ENCODE peak calls at places on chromosome 17, in ten cellular contexts. I, K, A, W, N, Q, H, S, P and M are unnamed samples. For H3K4me1, the result is how much of the 10 kb centered on the place peaks cover.

GRCh38 chr17:31746884-31747495 is 112.1 kb downstream of the COPRS start:
- DNase-seq in H (no peak), W (no peak), K (no peak), Q (no peak), P (no peak), S (no peak), I (no peak), N (no peak), A (no peak), M (no peak)

GRCh38 chr17:13601317-13601775 is 383 bp downstream of the HS3ST3A1 start:
- DNase-seq in A (no peak), N (peak), Q (peak), H (no peak), W (no peak), K (no peak), S (no peak), I (no peak), P (no peak), M (no peak)

GRCh38 chr17:57541472-57542394 is 203.4 kb downstream of the CCDC182 start:
- DNase-seq in S (no peak), K (no peak), W (peak), I (no peak), Q (peak), A (peak), P (peak), H (no peak), N (peak), M (no peak)

GRCh38 chr17:57288753-57289121 is 32.4 kb downstream of the MSI2 start:
- DNase-seq in P (no peak), I (no peak), Q (no peak), W (no peak), H (no peak), N (no peak), S (no peak), A (no peak), K (no peak), M (no peak)

GRCh38 chr17:77429985-77430752 is 289.4 kb downstream of the SEC14L1 start:
- DNase-seq in H (peak), S (peak), W (peak), P (peak), I (peak), K (peak), N (peak), Q (peak), A (peak), M (peak)

GRCh38 chr17:68210570-68210969 is 37.3 kb upstream of the AMZ2 start:
- DNase-seq in S (no peak), A (no peak), N (no peak), H (no peak), Q (no peak), I (no peak), W (no peak), K (no peak), P (no peak), M (no peak)

GRCh38 chr17:59277031-59277430 is 54.4 kb upstream of the YPEL2 start:
- DNase-seq in N (no peak), S (no peak), Q (no peak), K (no peak), A (no peak), I (no peak), P (no peak), W (no peak), H (no peak), M (no peak)

GRCh38 chr17:70378005-70378404 is 208.7 kb downstream of the KCNJ2 start:
- DNase-seq in H (no peak), N (no peak), W (no peak), A (no peak), Q (no peak), P (no peak), S (no peak), K (no peak), I (no peak), M (no peak)

GRCh38 chr17:1108810-1109605 is 70.8 kb downstream of the ABR start:
- DNase-seq in K (no peak), H (no peak), P (peak), S (peak), N (peak), W (peak), Q (peak), I (no peak), A (peak), M (peak)

GRCh38 chr17:79005063-79005861 is 4.3 kb downstream of the CANT1 start:
- DNase-seq in I (peak), H (peak), Q (no peak), A (no peak), P (no peak), N (peak), K (peak), S (no peak), W (no peak), M (no peak)

GRCh38 chr17:47615766-47616424 is 33.8 kb upstream of the KPNB1 start:
- DNase-seq in H (no peak), I (no peak), P (no peak), S (no peak), A (peak), N (no peak), W (peak), K (no peak), Q (no peak), M (no peak)

DNA sequence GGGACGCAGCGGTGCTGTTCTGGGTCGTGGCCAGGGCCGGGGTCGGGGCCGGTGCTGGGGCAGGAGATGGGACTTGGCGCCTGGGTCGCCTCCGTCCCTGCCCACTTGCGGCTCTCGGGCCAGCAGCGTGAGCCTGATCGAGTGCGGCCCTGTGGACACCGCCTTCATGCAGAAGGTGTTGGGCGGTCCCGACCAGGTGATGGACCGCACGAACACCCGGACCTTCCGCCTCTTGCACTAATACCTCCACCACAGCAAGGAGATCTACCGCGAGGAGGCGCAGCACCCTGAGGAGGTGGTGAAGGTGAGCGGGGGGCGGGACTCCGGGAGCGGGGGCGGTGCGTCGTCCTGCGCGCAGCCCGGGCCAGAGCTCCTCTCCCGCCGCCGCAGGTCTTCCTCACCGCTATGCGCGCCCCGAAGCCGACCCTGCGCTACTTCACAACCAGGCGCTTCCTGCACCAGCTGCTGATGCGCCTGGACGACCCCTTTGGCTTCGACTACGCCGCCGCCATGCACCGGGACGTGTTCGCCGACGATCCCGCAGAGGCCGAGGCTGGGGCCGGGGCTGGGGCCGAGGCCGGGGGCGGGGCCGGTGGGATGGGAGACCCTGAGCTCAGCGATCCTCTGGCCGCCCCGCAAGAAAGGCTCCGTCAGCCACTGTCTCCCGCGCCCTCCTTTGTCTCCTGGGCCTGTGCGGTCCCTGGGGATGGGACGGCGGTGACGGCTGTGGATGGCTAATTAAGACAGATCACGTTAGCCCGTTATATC is 4.5 kb upstream of the HSD17B1 start:
- DNase-seq in P (peak), N (no peak), H (no peak), A (peak), Q (peak), W (no peak), S (peak), K (peak), I (peak), M (peak)
- TF ChIP-seq CTCF in P (peak), N (no peak), H (no peak), A (peak), Q (peak), W (no peak), S (peak), K (peak), I (peak), M (peak)

GRCh38 chr17:8939496-8940334 is 25.8 kb downstream of the PIK3R5 start:
- DNase-seq in N (no peak), W (no peak), K (no peak), H (no peak), S (no peak), P (no peak), Q (no peak), I (no peak), A (no peak), M (no peak)

GRCh38 chr17:8940866-8941471 is 24.5 kb downstream of the PIK3R5 start:
- DNase-seq in Q (no peak), N (no peak), K (no peak), W (no peak), P (no peak), S (no peak), I (no peak), A (no peak), H (no peak), M (no peak)

GRCh38 chr17:8944083-8944482 is 21.4 kb downstream of the PIK3R5 start:
- DNase-seq in Q (no peak), H (no peak), I (no peak), P (no peak), A (no peak), K (no peak), N (no peak), W (no peak), S (no peak), M (no peak)

GRCh38 chr17:8941980-8942617 is 23.4 kb downstream of the PIK3R5 start:
- DNase-seq in H (no peak), S (no peak), Q (no peak), K (no peak), P (no peak), W (no peak), A (no peak), I (no peak), N (no peak), M (peak)

GRCh38 chr17:8941520-8941919 is 24.0 kb downstream of the PIK3R5 start:
- DNase-seq in Q (no peak), W (no peak), I (no peak), A (no peak), H (no peak), N (no peak), P (no peak), S (no peak), K (peak), M (peak)
- H3K4me1 ChIP-seq in Q (under half), W (under half), I (under half), A (under half), H (under half), N (under half), P (under half), S (under half), K (under half), M (half or more)

DNA sequence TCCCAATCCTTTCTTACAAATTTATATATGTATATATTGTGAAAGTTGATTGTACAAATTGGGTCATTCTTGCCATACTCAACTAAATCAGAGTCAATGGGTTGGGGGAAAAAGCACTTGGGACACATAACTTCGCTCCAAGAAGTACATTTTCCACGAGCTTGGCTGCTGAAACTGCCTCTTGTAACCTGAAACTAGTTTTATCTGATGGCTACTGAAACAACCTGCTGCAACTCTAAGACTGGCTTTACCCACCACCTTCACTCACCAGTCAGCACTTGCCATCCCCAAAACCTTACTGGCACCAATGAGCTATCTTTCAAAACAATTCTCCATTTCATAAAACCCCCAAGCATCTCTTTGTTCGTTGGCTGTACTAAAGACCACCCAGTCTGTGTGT is 14.5 kb upstream of the MYCBPAP start:
- DNase-seq in Q (no peak), P (no peak), H (no peak), S (no peak), I (no peak), K (no peak), N (no peak), W (no peak), A (no peak), M (no peak)
- TF ChIP-seq CTCF in Q (no peak), P (no peak), H (no peak), S (no peak), I (no peak), K (no peak), N (no peak), W (no peak), A (no peak), M (no peak)

GRCh38 chr17:35052240-35052608 is 11.3 kb downstream of the RFFL start:
- DNase-seq in I (no peak), P (no peak), K (no peak), N (no peak), W (peak), Q (no peak), A (no peak), H (no peak), S (no peak), M (no peak)
- H3K4me1 ChIP-seq in I (under half), P (under half), K (half or more), N (under half), W (under half), Q (under half), A (under half), H (under half), S (under half), M (half or more)

GRCh38 chr17:29613371-29613837 is 9.3 kb downstream of the CORO6 start:
- DNase-seq in K (peak), N (peak), S (peak), P (peak), W (peak), I (peak), H (no peak), Q (no peak), A (no peak), M (peak)
- TF ChIP-seq CTCF in K (peak), N (peak), S (peak), P (peak), W (peak), I (peak), H (no peak), Q (no peak), A (peak), M (peak)

DNA sequence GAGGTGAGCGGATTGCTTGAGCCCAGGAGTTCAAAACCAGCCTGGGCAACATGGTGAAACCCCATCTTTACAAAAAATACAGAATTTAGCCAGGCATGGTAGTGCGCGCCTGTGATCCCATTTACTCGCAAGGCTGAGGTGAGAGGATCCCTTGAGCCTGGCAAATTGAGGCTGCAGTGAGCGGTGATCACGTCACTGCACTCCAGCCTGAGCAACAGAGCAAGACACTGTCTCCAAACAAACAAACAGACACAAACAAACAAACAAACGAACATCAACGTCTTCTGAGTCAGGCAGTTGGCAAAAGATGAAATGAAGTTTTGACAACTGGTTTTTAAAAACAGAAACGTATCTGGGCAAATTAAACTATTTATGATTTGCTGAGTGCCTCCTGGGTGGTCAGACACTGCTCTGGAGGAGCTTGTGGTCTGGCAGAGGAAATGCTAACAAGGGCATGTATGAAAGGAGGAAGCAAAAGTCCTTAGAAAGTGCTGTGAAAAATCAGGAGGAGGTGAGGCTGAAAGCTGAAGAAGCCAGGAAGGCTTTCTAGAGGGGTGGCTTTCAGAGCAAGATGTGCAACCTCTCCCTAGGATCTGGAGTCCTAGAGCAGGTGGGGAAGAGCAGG is 10.2 kb upstream of the KRT20 start:
- DNase-seq in I (no peak), S (no peak), H (no peak), K (no peak), P (no peak), A (no peak), N (no peak), Q (no peak), W (no peak), M (no peak)
- H3K4me1 ChIP-seq in I (under half), S (under half), H (under half), K (under half), P (under half), A (under half), N (under half), Q (under half), W (under half), M (under half)

DNA sequence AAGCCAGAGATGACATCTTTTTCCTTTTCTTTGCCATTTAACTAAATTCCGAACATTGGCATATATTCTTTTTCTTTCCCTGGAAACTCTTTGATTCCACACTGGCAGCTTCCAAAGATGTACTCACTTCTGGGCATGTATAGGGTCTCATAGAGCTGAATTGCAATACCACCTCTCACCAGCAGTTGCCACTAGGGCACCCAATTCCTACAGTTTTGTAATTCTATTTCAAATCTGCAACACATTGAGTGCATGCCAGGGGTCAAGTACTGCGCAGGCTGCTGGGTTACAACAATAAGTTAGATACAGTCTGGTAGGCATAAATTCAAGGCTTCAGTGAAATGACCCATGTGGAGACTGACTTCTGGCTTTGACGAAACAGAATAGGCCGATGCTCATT is 208.8 kb upstream of the NLRP1 start:
- DNase-seq in I (no peak), S (no peak), K (no peak), A (no peak), N (no peak), P (no peak), Q (no peak), H (no peak), W (no peak), M (no peak)
- TF ChIP-seq CTCF in I (no peak), S (no peak), K (no peak), A (no peak), N (no peak), P (no peak), Q (peak), H (no peak), W (peak), M (no peak)

GRCh38 chr17:41518031-41518430 is 659 bp downstream of the KRT15 start:
- DNase-seq in K (no peak), A (no peak), W (no peak), H (no peak), S (no peak), I (no peak), Q (no peak), N (no peak), P (no peak), M (no peak)
- H3K4me1 ChIP-seq in K (under half), A (under half), W (under half), H (under half), S (under half), I (under half), Q (under half), N (under half), P (under half), M (under half)

GRCh38 chr17:75843577-75844529 is at the start of gene UNC13D:
- DNase-seq in H (no peak), K (no peak), Q (peak), P (no peak), W (no peak), N (peak), S (no peak), I (peak), A (no peak), M (peak)

GRCh38 chr17:75845058-75845711 is 981 bp upstream of the UNC13D start:
- DNase-seq in W (peak), I (peak), K (peak), H (peak), P (peak), Q (peak), A (peak), S (no peak), N (peak), M (peak)

GRCh38 chr17:75842963-75843576 is 1.1 kb downstream of the UNC13D start:
- DNase-seq in N (no peak), P (no peak), W (no peak), S (no peak), K (no peak), Q (no peak), A (no peak), I (no peak), H (no peak), M (peak)

GRCh38 chr17:75845933-75846700 is 1.9 kb upstream of the UNC13D start:
- DNase-seq in S (no peak), Q (no peak), H (peak), P (no peak), N (peak), I (no peak), A (no peak), W (no peak), K (no peak), M (no peak)

DNA sequence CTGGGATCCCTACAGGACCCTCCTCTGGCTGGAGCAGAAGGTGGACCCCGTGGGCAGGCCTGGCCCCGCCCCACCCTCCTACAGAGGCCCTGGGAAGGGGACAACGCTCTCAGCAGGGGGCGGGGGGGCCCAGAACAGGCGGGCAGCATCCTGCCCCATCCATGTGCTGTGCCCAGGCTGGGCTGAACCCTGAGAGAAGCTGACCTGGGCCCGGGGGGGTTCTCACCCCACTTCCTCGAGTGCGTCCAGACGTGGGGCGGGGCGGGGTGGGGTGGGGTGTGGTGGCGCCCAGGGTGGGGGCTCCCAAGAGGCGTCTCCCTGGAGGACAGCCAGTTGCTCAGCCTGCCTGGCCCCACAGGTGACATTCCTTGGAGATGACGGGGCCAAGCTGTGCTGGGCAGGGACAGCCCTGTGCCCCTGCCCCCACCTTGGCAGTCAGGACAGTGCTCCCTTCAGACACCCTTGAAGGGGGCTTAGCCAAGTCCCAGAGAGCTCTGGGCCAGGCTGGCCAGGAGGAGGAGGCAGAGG is 390 bp upstream of the UNC13D start:
- DNase-seq in W (no peak), I (peak), A (peak), N (peak), P (no peak), H (peak), K (no peak), S (no peak), Q (no peak), M (no peak)
- TF ChIP-seq CTCF in W (no peak), I (no peak), A (no peak), N (no peak), P (no peak), H (no peak), K (no peak), S (no peak), Q (no peak), M (no peak)

GRCh38 chr17:82238562-82239201 is 9.8 kb downstream of the SLC16A3 start:
- DNase-seq in H (no peak), Q (peak), P (peak), S (peak), I (peak), W (peak), N (peak), K (peak), A (no peak), M (peak)
- H3K4me1 ChIP-seq in H (under half), Q (half or more), P (half or more), S (half or more), I (half or more), W (half or more), N (under half), K (half or more), A (half or more), M (under half)